ENCODE peak calls at places on chromosomes 4 and X, in seven cellular contexts. Q is fibroblast of pulmonary artery; X is cardiac muscle cell; S is IMR-90; E is Jurkat, Clone E6-1; B is cardiac fibroblast; Z is stimulated activated CD4-positive, alpha-beta T cell treated with anti-CD3 and anti-CD28 coated beads, Interleukin-2, amount 100 ng/mL, for 24 hours. L is an unnamed sample.
A peak's percentile ranks its signal among the peaks of the same experiment; 100 is the strongest.

GRCh38 chrX:44514272-44514671 is 28.4 kb downstream of the FUNDC1 start:
- DNase-seq in Q (no peak), X (no peak), S (no peak), E (no peak), B (no peak), Z (no peak), L (no peak)

GRCh38 chrX:150761819-150762216 is 68.6 kb downstream of the MTMR1 start:
- DNase-seq in Q (no peak), X (no peak), S (no peak), E (no peak), B (no peak), Z (no peak), L (no peak)

GRCh38 chr4:2923141-2923551 is 40.1 kb downstream of the NOP14 start:
- DNase-seq in Q (peak; percentile 72), X (peak; percentile 77), S (peak; percentile 55), E (no peak), B (peak; percentile 82), Z (no peak), L (no peak)

GRCh38 chr4:3791910-3792542 is 25.8 kb downstream of the ADRA2C start:
- DNase-seq in Q (peak; percentile 21), X (peak; percentile 39), S (peak; percentile 8), E (peak; percentile 28), B (peak; percentile 9), Z (peak; percentile 42), L (no peak)

GRCh38 chrX:19670854-19671620 is 155.7 kb upstream of the MAP3K15 start:
- DNase-seq in Q (peak; percentile 84), X (peak; percentile 80), S (peak; percentile 79), E (no peak), B (peak; percentile 80), Z (no peak), L (no peak)

GRCh38 chrX:13077168-13077567 is 32.7 kb upstream of the FAM9C start:
- DNase-seq in Q (no peak), X (no peak), S (peak; percentile 47), E (no peak), B (peak; percentile 56), Z (peak; percentile 37), L (peak; percentile 19)

GRCh38 chr4:123672987-123673386 is 276.4 kb downstream of the SPRY1 start:
- DNase-seq in Q (peak; percentile 46), X (peak; percentile 50), S (peak; percentile 69), E (no peak), B (peak; percentile 50), Z (no peak), L (no peak)

GRCh38 chr4:121096629-121097028 is 24.3 kb upstream of the NDNF start:
- DNase-seq in Q (peak; percentile 68), X (peak; percentile 58), S (peak; percentile 52), E (peak; percentile 17), B (peak; percentile 62), Z (no peak), L (no peak)

GRCh38 chrX:22141061-22141460 is 108.9 kb downstream of the PHEX start:
- DNase-seq in Q (no peak), X (no peak), S (no peak), E (no peak), B (peak; percentile 4), Z (no peak), L (no peak)

L was measured in activated T-helper 2 cell treated with anti-CD3 and anti-CD28 coated beads, Interferon-gamma antibody, Interleukin-2, Interleukin-4, amounts not matched to agents 10 μg/mL and 5 μg/mL and 100 μg/mL, durations not matched to agents 14 hours and 24 hours and 36 hours.